ENCODE peak calls at places on chromosome 15, in six cellular contexts. One of them, this sample, is unnamed.

GRCh38 chr15:84973492-84974460 is 7.9 kb upstream of the PDE8A start:
- DNase-seq in stomach: no peak
- DNase-seq in suprapubic skin: no peak
- DNase-seq in esophagus muscularis mucosa: no peak
- DNase-seq in heart left ventricle: no peak
- DNase-seq in spleen: no peak
- DNase-seq in this sample: no peak

GRCh38 chr15:86629409-86629808 is 549.7 kb downstream of the AGBL1 start:
- DNase-seq in suprapubic skin: no peak
- DNase-seq in heart left ventricle: no peak
- DNase-seq in esophagus muscularis mucosa: no peak
- DNase-seq in spleen: no peak
- DNase-seq in stomach: no peak
- DNase-seq in this sample: no peak

GRCh38 chr15:87211547-87211946 is 1045.0 kb downstream of the NTRK3 start:
- DNase-seq in heart left ventricle: no peak
- DNase-seq in stomach: no peak
- DNase-seq in esophagus muscularis mucosa: peak
- DNase-seq in suprapubic skin: no peak
- DNase-seq in spleen: no peak
- DNase-seq in this sample: no peak

GRCh38 chr15:43292375-43293078 is 25.8 kb upstream of the TGM5 start:
- DNase-seq in spleen: no peak
- DNase-seq in heart left ventricle: no peak
- DNase-seq in suprapubic skin: no peak
- DNase-seq in esophagus muscularis mucosa: no peak
- DNase-seq in stomach: no peak
- DNase-seq in this sample: no peak

GRCh38 chr15:41851167-41851523 is 12.5 kb downstream of the PLA2G4B start:
- DNase-seq in stomach: no peak
- DNase-seq in spleen: no peak
- DNase-seq in esophagus muscularis mucosa: no peak
- DNase-seq in suprapubic skin: no peak
- DNase-seq in heart left ventricle: no peak
- DNase-seq in this sample: no peak

GRCh38 chr15:65028921-65029735 is at the start of gene MTFMT:
- DNase-seq in stomach: peak
- DNase-seq in spleen: peak
- DNase-seq in suprapubic skin: peak
- DNase-seq in esophagus muscularis mucosa: peak
- DNase-seq in heart left ventricle: peak
- DNase-seq in this sample: peak

GRCh38 chr15:94032571-94032970 is 198.8 kb upstream of the MCTP2 start:
- DNase-seq in spleen: no peak
- DNase-seq in stomach: no peak
- DNase-seq in heart left ventricle: no peak
- DNase-seq in esophagus muscularis mucosa: no peak
- DNase-seq in suprapubic skin: no peak
- DNase-seq in this sample: no peak

GRCh38 chr15:64379216-64379960 is 1.9 kb downstream of the PCLAF start:
- DNase-seq in spleen: no peak
- DNase-seq in suprapubic skin: no peak
- DNase-seq in stomach: no peak
- DNase-seq in heart left ventricle: no peak
- DNase-seq in esophagus muscularis mucosa: no peak
- DNase-seq in this sample: peak

GRCh38 chr15:45199136-45199810 is 11.5 kb upstream of the SHF start:
- DNase-seq in esophagus muscularis mucosa: no peak
- DNase-seq in suprapubic skin: no peak
- DNase-seq in stomach: no peak
- DNase-seq in spleen: no peak
- DNase-seq in heart left ventricle: no peak
- DNase-seq in this sample: no peak

DNA sequence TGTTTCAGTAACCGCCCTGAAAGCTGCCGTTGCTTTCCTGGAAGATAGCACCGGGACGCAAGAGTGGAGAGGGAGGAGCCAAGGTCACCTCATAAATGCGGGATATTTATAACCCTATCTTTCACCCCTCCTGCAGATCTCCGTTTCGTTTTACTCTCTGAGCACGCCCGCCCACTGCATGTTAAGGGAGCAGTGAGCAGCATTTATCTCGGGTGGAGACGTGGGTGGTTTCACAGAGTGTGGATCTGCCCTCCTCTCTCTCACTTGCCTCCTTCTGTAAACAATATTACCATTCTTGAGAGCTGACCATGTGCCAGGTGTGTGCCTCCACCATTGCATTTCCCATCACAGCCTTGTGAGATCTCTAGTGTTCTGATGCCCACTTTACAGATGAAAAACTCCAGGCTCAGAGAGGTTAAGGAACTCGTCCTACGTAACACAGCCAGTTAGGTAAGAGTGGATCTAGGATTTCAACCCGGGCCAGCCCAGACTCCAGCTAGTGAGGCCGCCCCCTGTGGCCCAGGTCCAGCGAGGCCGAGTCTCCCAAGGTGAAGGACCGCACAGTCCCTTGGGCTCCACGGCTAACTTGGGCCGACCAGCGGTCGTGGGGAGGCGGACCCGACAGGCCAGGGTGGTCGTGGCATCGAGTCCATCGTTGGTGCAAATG is 16.9 kb upstream of the SEMA4B start:
- DNase-seq in heart left ventricle: peak
- DNase-seq in stomach: peak
- DNase-seq in esophagus muscularis mucosa: no peak
- DNase-seq in spleen: peak
- DNase-seq in suprapubic skin: peak
- DNase-seq in this sample: peak
- TF ChIP-seq POLR2A in heart left ventricle: no peak
- TF ChIP-seq POLR2A in stomach: no peak
- TF ChIP-seq POLR2A in esophagus muscularis mucosa: no peak
- TF ChIP-seq POLR2A in spleen: peak
- TF ChIP-seq POLR2A in suprapubic skin: no peak
- TF ChIP-seq POLR2A in this sample: peak

GRCh38 chr15:80251505-80252280 is at the start of gene CTXND1:
- DNase-seq in stomach: no peak
- DNase-seq in heart left ventricle: no peak
- DNase-seq in esophagus muscularis mucosa: no peak
- DNase-seq in spleen: no peak
- DNase-seq in suprapubic skin: no peak
- DNase-seq in this sample: peak
- TF ChIP-seq POLR2A in stomach: no peak
- TF ChIP-seq POLR2A in heart left ventricle: no peak
- TF ChIP-seq POLR2A in esophagus muscularis mucosa: no peak
- TF ChIP-seq POLR2A in spleen: no peak
- TF ChIP-seq POLR2A in suprapubic skin: no peak
- TF ChIP-seq POLR2A in this sample: no peak

GRCh38 chr15:98898122-98898521 is 109.5 kb downstream of the PGPEP1L start:
- DNase-seq in suprapubic skin: no peak
- DNase-seq in heart left ventricle: no peak
- DNase-seq in stomach: no peak
- DNase-seq in spleen: no peak
- DNase-seq in esophagus muscularis mucosa: no peak
- DNase-seq in this sample: no peak

GRCh38 chr15:98899266-98900021 is 108.1 kb downstream of the PGPEP1L start:
- DNase-seq in heart left ventricle: no peak
- DNase-seq in suprapubic skin: no peak
- DNase-seq in spleen: peak
- DNase-seq in esophagus muscularis mucosa: no peak
- DNase-seq in stomach: no peak
- DNase-seq in this sample: no peak

GRCh38 chr15:98894312-98894711 is 113.3 kb downstream of the PGPEP1L start:
- DNase-seq in stomach: no peak
- DNase-seq in suprapubic skin: no peak
- DNase-seq in spleen: no peak
- DNase-seq in esophagus muscularis mucosa: no peak
- DNase-seq in heart left ventricle: no peak
- DNase-seq in this sample: no peak

GRCh38 chr15:98896002-98896721 is 111.4 kb downstream of the PGPEP1L start:
- DNase-seq in heart left ventricle: no peak
- DNase-seq in suprapubic skin: no peak
- DNase-seq in spleen: no peak
- DNase-seq in stomach: no peak
- DNase-seq in esophagus muscularis mucosa: no peak
- DNase-seq in this sample: no peak

DNA sequence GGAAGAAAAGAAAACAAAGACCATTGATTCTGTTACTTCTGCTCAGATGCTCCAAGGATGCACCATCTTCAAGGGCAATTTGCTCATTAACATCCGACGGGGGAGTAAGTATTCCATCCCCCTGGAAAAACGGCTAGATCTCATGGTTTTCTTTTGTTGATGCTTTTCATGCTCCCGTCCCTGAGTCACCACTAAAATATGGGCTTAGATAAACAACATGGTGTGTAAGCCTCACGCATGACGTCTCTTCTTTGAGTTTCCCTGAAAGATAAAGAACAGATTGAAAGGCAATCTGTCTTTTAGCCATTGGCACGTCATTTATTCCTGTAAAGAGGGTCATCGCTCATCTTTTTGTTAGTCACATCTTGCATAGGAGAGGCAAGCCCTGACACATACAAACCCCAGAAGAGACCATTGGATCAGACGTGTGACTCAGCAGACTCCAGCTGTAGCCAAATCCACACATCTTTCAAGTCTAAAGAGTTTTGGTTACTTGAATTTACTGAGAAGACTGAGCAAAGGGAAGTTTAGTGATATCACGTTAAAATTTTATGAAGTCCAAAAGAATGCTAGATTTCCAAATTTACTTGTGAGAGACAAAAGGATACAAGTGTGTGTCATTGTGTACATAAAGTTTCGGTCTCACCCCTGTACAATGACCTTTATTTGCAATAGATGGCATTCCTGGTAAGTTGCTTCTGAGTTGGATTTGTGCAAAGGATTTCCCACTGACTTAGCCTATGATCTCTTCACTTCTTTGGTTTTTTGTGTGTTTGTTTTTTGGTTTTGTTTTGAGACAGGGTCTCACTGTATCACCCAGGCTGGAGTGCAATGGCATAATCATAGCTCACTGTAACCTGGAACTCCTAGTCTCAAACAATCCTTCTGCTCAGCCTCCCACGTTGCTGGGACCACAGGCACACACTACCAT is 110.5 kb downstream of the PGPEP1L start:
- DNase-seq in spleen: no peak
- DNase-seq in esophagus muscularis mucosa: no peak
- DNase-seq in stomach: no peak
- DNase-seq in heart left ventricle: no peak
- DNase-seq in suprapubic skin: no peak
- DNase-seq in this sample: no peak
- TF ChIP-seq POLR2A in spleen: no peak
- TF ChIP-seq POLR2A in esophagus muscularis mucosa: no peak
- TF ChIP-seq POLR2A in stomach: no peak
- TF ChIP-seq POLR2A in heart left ventricle: no peak
- TF ChIP-seq POLR2A in suprapubic skin: no peak
- TF ChIP-seq POLR2A in this sample: no peak

GRCh38 chr15:100940785-100941379 is 21.7 kb downstream of the LRRK1 start:
- DNase-seq in spleen: no peak
- DNase-seq in suprapubic skin: no peak
- DNase-seq in stomach: no peak
- DNase-seq in heart left ventricle: no peak
- DNase-seq in esophagus muscularis mucosa: peak
- DNase-seq in this sample: no peak
- TF ChIP-seq POLR2A in spleen: no peak
- TF ChIP-seq POLR2A in suprapubic skin: no peak
- TF ChIP-seq POLR2A in stomach: no peak
- TF ChIP-seq POLR2A in heart left ventricle: no peak
- TF ChIP-seq POLR2A in esophagus muscularis mucosa: no peak
- TF ChIP-seq POLR2A in this sample: no peak

This sample was measured in sigmoid colon.